ENCODE peak calls at places on chromosomes 4 and X, in six cellular contexts. M, I, S, B, U and Z are unnamed samples.

GRCh38 chr4:859496-859895 is 33.6 kb upstream of the CPLX1 start:
- DNase-seq in M (peak; percentile 28), I (peak; percentile 36), S (no peak), B (no peak), U (no peak), Z (no peak)

GRCh38 chrX:139811942-139812629 is 104.1 kb upstream of the MCF2 start:
- DNase-seq in M (no peak), I (no peak), S (no peak), B (no peak), U (peak; percentile 1), Z (no peak)

GRCh38 chr4:109803924-109804571 is 2.2 kb upstream of the CFI start:
- DNase-seq in M (no peak), I (no peak), S (peak; percentile 60), B (peak; percentile 24), U (peak; percentile 64), Z (peak; percentile 34)

GRCh38 chr4:54959656-54960055 is 165.7 kb downstream of the KDR start:
- DNase-seq in M (no peak), I (no peak), S (no peak), B (no peak), U (no peak), Z (no peak)

GRCh38 chr4:125714845-125715244 is 400.1 kb downstream of the FAT4 start:
- DNase-seq in M (no peak), I (no peak), S (no peak), B (no peak), U (no peak), Z (no peak)

GRCh38 chrX:18938710-18939109 is 45.2 kb downstream of the PHKA2 start:
- DNase-seq in M (no peak), I (no peak), S (no peak), B (no peak), U (no peak), Z (no peak)

GRCh38 chrX:37697169-37697760 is 11.7 kb downstream of the XK start:
- DNase-seq in M (no peak), I (no peak), S (no peak), B (no peak), U (no peak), Z (no peak)

GRCh38 chr4:38612996-38613395 is 51.0 kb upstream of the KLF3 start:
- DNase-seq in M (no peak), I (no peak), S (peak; percentile 42), B (no peak), U (no peak), Z (no peak)

GRCh38 chr4:38366451-38366850 is 297.5 kb upstream of the KLF3 start:
- DNase-seq in M (no peak), I (no peak), S (no peak), B (no peak), U (no peak), Z (no peak)

GRCh38 chr4:76090241-76090691 is 15.8 kb downstream of the ART3 start:
- DNase-seq in M (no peak), I (no peak), S (peak; percentile 34), B (no peak), U (no peak), Z (no peak)

GRCh38 chrX:153773218-153773611 is 7.6 kb upstream of the SRPK3 start:
- DNase-seq in M (no peak), I (peak; percentile 43), S (no peak), B (no peak), U (no peak), Z (no peak)

GRCh38 chrX:30513284-30513683 is 64.3 kb downstream of the TASL start:
- DNase-seq in M (no peak), I (no peak), S (no peak), B (no peak), U (peak; percentile 4), Z (no peak)

GRCh38 chrX:1392376-1393130 is 640 bp upstream of the SLC25A6 start:
- DNase-seq in M (no peak), I (peak; percentile 87), S (peak; percentile 87), B (no peak), U (peak; percentile 69), Z (peak; percentile 67)

GRCh38 chr4:36348403-36348938 is 67.1 kb downstream of the DTHD1 start:
- DNase-seq in M (no peak), I (no peak), S (peak; percentile 21), B (no peak), U (peak; percentile 1), Z (peak; percentile 73)

GRCh38 chr4:14415146-14415545 is 587.1 kb upstream of the CPEB2 start:
- DNase-seq in M (no peak), I (no peak), S (peak; percentile 56), B (peak; percentile 8), U (no peak), Z (no peak)

GRCh38 chr4:98584265-98584664 is 74.1 kb downstream of the TSPAN5 start:
- DNase-seq in M (no peak), I (no peak), S (peak; percentile 41), B (no peak), U (no peak), Z (no peak)

GRCh38 chr4:186633844-186634243 is 78.5 kb upstream of the MTNR1A start:
- DNase-seq in M (no peak), I (no peak), S (no peak), B (no peak), U (no peak), Z (no peak)

GRCh38 chr4:97582890-97583289 is 560.4 kb downstream of the STPG2 start:
- DNase-seq in M (no peak), I (no peak), S (no peak), B (no peak), U (no peak), Z (no peak)

GRCh38 chrX:36431819-36432218 is 512.3 kb downstream of the CFAP47 start:
- DNase-seq in M (no peak), I (no peak), S (peak; percentile 14), B (no peak), U (no peak), Z (no peak)

GRCh38 chrX:40552768-40553167 is 28.0 kb upstream of the ATP6AP2 start:
- DNase-seq in M (no peak), I (no peak), S (no peak), B (no peak), U (peak; percentile 14), Z (no peak)

GRCh38 chrX:154135458-154136229 is 8.4 kb upstream of the OPN1LW start:
- DNase-seq in M (no peak), I (no peak), S (no peak), B (no peak), U (peak; percentile 25), Z (peak; percentile 35)

GRCh38 chr4:16833722-16834121 is 64.7 kb downstream of the LDB2 start:
- DNase-seq in M (no peak), I (no peak), S (no peak), B (no peak), U (no peak), Z (no peak)

GRCh38 chrX:103754401-103754800 is 22.2 kb upstream of the PLP1 start:
- DNase-seq in M (no peak), I (no peak), S (no peak), B (no peak), U (no peak), Z (no peak)

GRCh38 chrX:78075787-78076389 is 28.2 kb upstream of the PGK1 start:
- DNase-seq in M (no peak), I (no peak), S (no peak), B (no peak), U (no peak), Z (peak; percentile 31)

GRCh38 chrX:78074088-78074487 is 30.0 kb upstream of the PGK1 start:
- DNase-seq in M (no peak), I (no peak), S (no peak), B (no peak), U (no peak), Z (no peak)
- TF ChIP-seq CTCF in M (no peak), I (no peak), S (no peak), B (no peak), U (no peak), Z (no peak)

DNA sequence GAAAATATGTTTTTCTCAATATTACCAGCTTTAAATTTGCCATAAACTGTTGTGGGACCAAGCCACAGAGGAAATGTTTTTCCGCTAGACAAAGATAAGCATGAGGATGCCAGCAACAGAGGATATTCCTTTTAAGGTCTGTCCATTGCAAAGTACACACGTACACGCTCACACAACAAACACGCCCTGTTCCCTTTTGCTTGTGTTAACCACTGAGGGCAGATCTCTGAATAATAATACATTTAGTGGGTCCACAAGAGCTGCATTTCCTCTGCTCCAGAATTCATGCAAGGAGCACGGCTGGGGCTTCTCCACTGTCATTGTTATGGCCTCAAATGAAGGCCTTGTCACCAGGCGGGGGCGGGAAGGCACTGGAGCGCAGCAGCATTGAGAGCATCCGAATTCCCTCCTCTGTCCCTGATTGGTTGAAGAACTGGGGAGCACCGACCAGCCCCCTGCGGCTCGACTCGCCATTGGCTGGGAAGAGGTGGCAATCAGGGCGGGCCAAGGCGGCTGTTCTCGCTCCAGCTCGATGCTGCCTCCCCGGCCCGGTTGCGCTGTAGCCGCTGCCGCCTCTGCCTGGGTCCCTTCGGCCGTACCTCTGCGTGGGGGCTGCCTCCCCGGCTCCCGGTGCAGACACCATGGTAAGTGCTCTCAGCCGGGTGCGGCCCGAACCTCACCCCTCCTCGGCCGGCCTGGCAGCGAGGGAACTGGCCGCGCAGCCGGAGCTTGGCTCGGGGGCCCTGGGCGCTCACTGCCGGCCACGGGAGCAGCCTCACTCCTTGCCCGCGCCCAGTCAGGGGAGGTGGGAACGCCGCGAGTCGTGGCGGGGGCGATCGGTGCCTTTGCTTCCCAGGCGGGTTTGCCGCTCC is at the start of gene GUCY1B1:
- DNase-seq in M (peak; percentile 97), I (peak; percentile 78), S (peak; percentile 92), B (peak; percentile 96), U (no peak), Z (peak; percentile 83)
- TF ChIP-seq CTCF in M (peak; percentile 32), I (no peak), S (peak; percentile 41), B (peak; percentile 67), U (no peak), Z (no peak)

DNA sequence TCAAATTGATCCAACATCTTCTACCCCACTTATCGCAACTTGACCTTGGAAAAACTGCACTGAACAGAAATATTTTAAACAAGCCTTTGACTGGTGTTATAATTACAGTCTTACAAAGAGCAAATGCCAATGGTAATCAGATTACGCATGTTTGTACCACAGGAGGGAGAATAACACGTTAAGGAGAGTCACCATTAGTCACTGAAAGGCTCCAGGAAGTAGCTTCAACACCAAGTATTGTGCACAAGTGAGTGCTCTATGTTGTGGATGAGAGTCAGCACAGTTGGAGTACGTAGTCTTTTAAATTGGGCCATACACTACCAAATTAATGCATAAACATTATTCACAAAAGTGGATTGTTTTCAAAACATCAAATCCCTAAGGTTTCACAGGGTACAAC is 1081.5 kb upstream of the TENM3 start:
- DNase-seq in M (no peak), I (no peak), S (no peak), B (no peak), U (no peak), Z (no peak)
- TF ChIP-seq CTCF in M (no peak), I (no peak), S (no peak), B (no peak), U (no peak), Z (no peak)

DNA sequence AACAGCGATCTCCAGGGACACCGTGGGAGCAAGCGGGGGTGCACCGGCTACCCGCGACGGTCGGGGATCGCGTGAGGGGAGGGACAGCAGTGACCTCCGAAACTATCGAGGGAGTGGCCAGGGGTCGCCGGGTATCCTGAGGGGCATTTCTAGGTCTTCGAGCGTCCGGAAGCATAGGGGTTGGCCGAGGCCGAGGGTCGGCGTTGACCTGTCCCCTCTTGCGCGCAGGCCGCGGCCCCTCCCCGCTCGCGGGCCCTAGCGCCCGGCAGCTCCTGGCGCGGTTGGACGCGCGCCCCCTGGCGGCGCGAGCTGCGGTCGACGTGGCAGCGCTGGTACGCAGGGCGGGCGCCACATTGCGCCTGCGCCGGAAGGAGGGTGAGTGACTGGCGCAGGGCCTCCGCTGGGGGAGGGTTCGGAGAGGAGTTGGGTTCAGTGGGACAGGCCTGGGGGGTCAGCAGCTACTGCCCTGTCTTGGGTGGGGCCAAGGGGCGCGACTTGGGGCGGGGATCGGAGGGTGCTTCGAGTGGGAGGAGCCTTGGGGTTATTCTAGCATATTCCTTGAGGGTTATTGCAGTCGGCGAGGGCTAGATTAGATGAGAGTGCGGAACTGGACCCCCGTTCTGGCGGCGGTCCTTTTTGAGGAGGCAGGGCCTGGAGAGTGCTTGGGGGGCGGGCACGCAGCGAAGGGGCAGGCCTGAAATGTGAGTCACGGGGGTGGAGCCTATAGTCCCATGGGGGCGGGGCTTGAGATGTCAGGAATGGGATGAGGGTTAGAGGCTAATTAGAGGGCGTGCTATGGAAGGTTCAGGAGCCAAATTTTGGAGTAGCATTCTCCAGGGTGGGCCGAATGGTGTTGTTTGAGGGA is 1.2 kb downstream of the MAGIX start:
- DNase-seq in M (peak; percentile 92), I (peak; percentile 83), S (peak; percentile 89), B (peak; percentile 86), U (peak; percentile 85), Z (peak; percentile 82)
- TF ChIP-seq CTCF in M (peak; percentile 49), I (peak; percentile 81), S (peak; percentile 55), B (peak; percentile 85), U (peak; percentile 72), Z (peak; percentile 70)